ENCODE peak calls at places on chromosomes 12 and 14, in six cellular contexts. O is amniotic epithelial cell; W is H4; U is T-helper 2 cell; Z is stimulated activated CD4-positive, alpha-beta T cell treated with anti-CD3 and anti-CD28 coated beads, Interleukin-15, amount 100 ng/mL, for 24 hours; E is iPS-NIHi11. D is an unnamed sample.

GRCh38 chr12:129152291-129153075 is 299.2 kb downstream of the GLT1D1 start:
- DNase-seq in U (no peak), O (no peak), W (no peak), E (no peak), Z (no peak), D (no peak)

GRCh38 chr14:94971750-94972149 is 185.6 kb downstream of the DICER1 start:
- DNase-seq in Z (no peak), O (no peak), E (no peak), W (no peak), U (no peak), D (no peak)

GRCh38 chr14:47040490-47040889 is 388.9 kb upstream of the RPL10L start:
- DNase-seq in U (no peak), W (peak), Z (no peak), E (peak), O (no peak), D (peak)

GRCh38 chr14:50675597-50675996 is 7.5 kb upstream of the SAV1 start:
- DNase-seq in U (no peak), W (no peak), O (peak), E (no peak), Z (no peak), D (no peak)

GRCh38 chr14:64525354-64525753 is 15.2 kb upstream of the HSPA2 start:
- DNase-seq in O (no peak), E (no peak), Z (no peak), W (no peak), U (no peak), D (no peak)

GRCh38 chr12:70756118-70756517 is 118.9 kb upstream of the PTPRB start:
- DNase-seq in Z (no peak), O (peak), W (peak), U (peak), E (no peak), D (no peak)

GRCh38 chr14:61453103-61453767 is 131.9 kb downstream of the PRKCH start:
- DNase-seq in E (no peak), O (no peak), U (peak), Z (no peak), W (no peak), D (no peak)

GRCh38 chr14:83006071-83006670 is 1472.5 kb upstream of the SEL1L start:
- DNase-seq in O (peak), Z (no peak), U (no peak), W (no peak), E (no peak), D (no peak)

GRCh38 chr14:106372870-106373657 is 846.7 kb downstream of the TMEM121 start:
- DNase-seq in Z (peak), O (no peak), U (peak), W (no peak), E (peak), D (no peak)

GRCh38 chr12:31796270-31796951 is 67.6 kb upstream of the AMN1 start:
- DNase-seq in U (no peak), O (no peak), W (no peak), Z (no peak), E (no peak), D (no peak)

GRCh38 chr12:128971802-128972201 is 118.5 kb downstream of the GLT1D1 start:
- DNase-seq in U (no peak), W (peak), E (no peak), Z (no peak), O (no peak), D (peak)

GRCh38 chr12:105761075-105761474 is 377.7 kb downstream of the NUAK1 start:
- DNase-seq in U (no peak), Z (no peak), O (no peak), E (no peak), W (no peak), D (no peak)

GRCh38 chr14:72932893-72933292 is 6.6 kb downstream of the DCAF4 start:
- DNase-seq in W (no peak), O (no peak), U (no peak), Z (no peak), E (no peak), D (no peak)

GRCh38 chr12:51421266-51421884 is 3.3 kb upstream of the SLC4A8 start:
- DNase-seq in Z (peak), O (peak), U (peak), W (peak), E (peak), D (peak)

GRCh38 chr12:102426599-102427541 is 53.5 kb downstream of the IGF1 start:
- DNase-seq in W (no peak), O (peak), U (no peak), E (no peak), Z (no peak), D (no peak)